ENCODE peak calls at places on chromosomes 1 and 21, in seven cellular contexts. One of them, this sample, is unnamed.

GRCh38 chr1:179380299-179380698 is 14.5 kb downstream of the AXDND1 start:
- DNase-seq in stimulated activated CD8-positive, alpha-beta memory T cell treated with anti-CD3 and anti-CD28 coated beads, Interleukin-4, amount 100 ng/mL, for 48 hours: no peak
- DNase-seq in stimulated activated CD4-positive, alpha-beta T cell treated with anti-CD3 and anti-CD28 coated beads, Interleukin-4, amount 100 ng/mL, for 24 hours: no peak
- DNase-seq in epithelial cell of proximal tubule: no peak
- DNase-seq in pulmonary artery endothelial cell: no peak
- DNase-seq in progenitor cell of endocrine pancreas: no peak
- DNase-seq in SHP77 treated with DMSO at 0.1 percent for 48 hours: no peak
- DNase-seq in this sample: peak; percentile 23

GRCh38 chr1:205004296-205004813 is 38.7 kb upstream of the CNTN2 start:
- DNase-seq in SHP77 treated with DMSO at 0.1 percent for 48 hours: no peak
- DNase-seq in stimulated activated CD4-positive, alpha-beta T cell treated with anti-CD3 and anti-CD28 coated beads, Interleukin-4, amount 100 ng/mL, for 24 hours: no peak
- DNase-seq in progenitor cell of endocrine pancreas: no peak
- DNase-seq in stimulated activated CD8-positive, alpha-beta memory T cell treated with anti-CD3 and anti-CD28 coated beads, Interleukin-4, amount 100 ng/mL, for 48 hours: no peak
- DNase-seq in epithelial cell of proximal tubule: no peak
- DNase-seq in pulmonary artery endothelial cell: no peak
- DNase-seq in this sample: peak; percentile 26

GRCh38 chr1:50237081-50237480 is 128.4 kb downstream of the ELAVL4 start:
- DNase-seq in epithelial cell of proximal tubule: no peak
- DNase-seq in stimulated activated CD8-positive, alpha-beta memory T cell treated with anti-CD3 and anti-CD28 coated beads, Interleukin-4, amount 100 ng/mL, for 48 hours: no peak
- DNase-seq in stimulated activated CD4-positive, alpha-beta T cell treated with anti-CD3 and anti-CD28 coated beads, Interleukin-4, amount 100 ng/mL, for 24 hours: no peak
- DNase-seq in progenitor cell of endocrine pancreas: no peak
- DNase-seq in SHP77 treated with DMSO at 0.1 percent for 48 hours: no peak
- DNase-seq in pulmonary artery endothelial cell: no peak
- DNase-seq in this sample: no peak

GRCh38 chr21:25936776-25937175 is 202.0 kb downstream of the GABPA start:
- DNase-seq in stimulated activated CD4-positive, alpha-beta T cell treated with anti-CD3 and anti-CD28 coated beads, Interleukin-4, amount 100 ng/mL, for 24 hours: no peak
- DNase-seq in stimulated activated CD8-positive, alpha-beta memory T cell treated with anti-CD3 and anti-CD28 coated beads, Interleukin-4, amount 100 ng/mL, for 48 hours: no peak
- DNase-seq in epithelial cell of proximal tubule: no peak
- DNase-seq in SHP77 treated with DMSO at 0.1 percent for 48 hours: no peak
- DNase-seq in progenitor cell of endocrine pancreas: no peak
- DNase-seq in pulmonary artery endothelial cell: no peak
- DNase-seq in this sample: no peak

GRCh38 chr1:197437891-197438853 is 170.1 kb downstream of the CRB1 start:
- DNase-seq in SHP77 treated with DMSO at 0.1 percent for 48 hours: no peak
- DNase-seq in stimulated activated CD8-positive, alpha-beta memory T cell treated with anti-CD3 and anti-CD28 coated beads, Interleukin-4, amount 100 ng/mL, for 48 hours: no peak
- DNase-seq in progenitor cell of endocrine pancreas: no peak
- DNase-seq in stimulated activated CD4-positive, alpha-beta T cell treated with anti-CD3 and anti-CD28 coated beads, Interleukin-4, amount 100 ng/mL, for 24 hours: no peak
- DNase-seq in epithelial cell of proximal tubule: no peak
- DNase-seq in pulmonary artery endothelial cell: no peak
- DNase-seq in this sample: no peak

GRCh38 chr1:158116768-158117167 is 63.9 kb upstream of the CD1D start:
- DNase-seq in stimulated activated CD4-positive, alpha-beta T cell treated with anti-CD3 and anti-CD28 coated beads, Interleukin-4, amount 100 ng/mL, for 24 hours: no peak
- DNase-seq in stimulated activated CD8-positive, alpha-beta memory T cell treated with anti-CD3 and anti-CD28 coated beads, Interleukin-4, amount 100 ng/mL, for 48 hours: no peak
- DNase-seq in pulmonary artery endothelial cell: no peak
- DNase-seq in SHP77 treated with DMSO at 0.1 percent for 48 hours: no peak
- DNase-seq in progenitor cell of endocrine pancreas: no peak
- DNase-seq in epithelial cell of proximal tubule: no peak
- DNase-seq in this sample: no peak

GRCh38 chr1:20211511-20211931 is 25.2 kb upstream of the PLA2G2C start:
- DNase-seq in progenitor cell of endocrine pancreas: no peak
- DNase-seq in stimulated activated CD8-positive, alpha-beta memory T cell treated with anti-CD3 and anti-CD28 coated beads, Interleukin-4, amount 100 ng/mL, for 48 hours: no peak
- DNase-seq in stimulated activated CD4-positive, alpha-beta T cell treated with anti-CD3 and anti-CD28 coated beads, Interleukin-4, amount 100 ng/mL, for 24 hours: no peak
- DNase-seq in epithelial cell of proximal tubule: peak; percentile 36
- DNase-seq in SHP77 treated with DMSO at 0.1 percent for 48 hours: no peak
- DNase-seq in pulmonary artery endothelial cell: no peak
- DNase-seq in this sample: peak; percentile 21

GRCh38 chr1:27108588-27108987 is 46.3 kb downstream of the SLC9A1 start:
- DNase-seq in stimulated activated CD8-positive, alpha-beta memory T cell treated with anti-CD3 and anti-CD28 coated beads, Interleukin-4, amount 100 ng/mL, for 48 hours: no peak
- DNase-seq in progenitor cell of endocrine pancreas: no peak
- DNase-seq in SHP77 treated with DMSO at 0.1 percent for 48 hours: no peak
- DNase-seq in stimulated activated CD4-positive, alpha-beta T cell treated with anti-CD3 and anti-CD28 coated beads, Interleukin-4, amount 100 ng/mL, for 24 hours: no peak
- DNase-seq in pulmonary artery endothelial cell: no peak
- DNase-seq in epithelial cell of proximal tubule: no peak
- DNase-seq in this sample: no peak

GRCh38 chr1:212722270-212722945 is 22.8 kb upstream of the BATF3 start:
- DNase-seq in SHP77 treated with DMSO at 0.1 percent for 48 hours: no peak
- DNase-seq in stimulated activated CD4-positive, alpha-beta T cell treated with anti-CD3 and anti-CD28 coated beads, Interleukin-4, amount 100 ng/mL, for 24 hours: no peak
- DNase-seq in stimulated activated CD8-positive, alpha-beta memory T cell treated with anti-CD3 and anti-CD28 coated beads, Interleukin-4, amount 100 ng/mL, for 48 hours: no peak
- DNase-seq in progenitor cell of endocrine pancreas: no peak
- DNase-seq in pulmonary artery endothelial cell: no peak
- DNase-seq in epithelial cell of proximal tubule: no peak
- DNase-seq in this sample: no peak

GRCh38 chr1:21638531-21639341 is 30.4 kb downstream of the RAP1GAP start:
- DNase-seq in stimulated activated CD8-positive, alpha-beta memory T cell treated with anti-CD3 and anti-CD28 coated beads, Interleukin-4, amount 100 ng/mL, for 48 hours: no peak
- DNase-seq in SHP77 treated with DMSO at 0.1 percent for 48 hours: peak; percentile 42
- DNase-seq in epithelial cell of proximal tubule: peak; percentile 72
- DNase-seq in pulmonary artery endothelial cell: no peak
- DNase-seq in progenitor cell of endocrine pancreas: no peak
- DNase-seq in stimulated activated CD4-positive, alpha-beta T cell treated with anti-CD3 and anti-CD28 coated beads, Interleukin-4, amount 100 ng/mL, for 24 hours: peak; percentile 19
- DNase-seq in this sample: no peak

GRCh38 chr1:119914071-119914470 is 17.8 kb upstream of the ADAM30 start:
- DNase-seq in SHP77 treated with DMSO at 0.1 percent for 48 hours: no peak
- DNase-seq in stimulated activated CD8-positive, alpha-beta memory T cell treated with anti-CD3 and anti-CD28 coated beads, Interleukin-4, amount 100 ng/mL, for 48 hours: no peak
- DNase-seq in epithelial cell of proximal tubule: no peak
- DNase-seq in stimulated activated CD4-positive, alpha-beta T cell treated with anti-CD3 and anti-CD28 coated beads, Interleukin-4, amount 100 ng/mL, for 24 hours: no peak
- DNase-seq in progenitor cell of endocrine pancreas: no peak
- DNase-seq in pulmonary artery endothelial cell: no peak
- DNase-seq in this sample: no peak

GRCh38 chr1:55456961-55457360 is 241.8 kb upstream of the USP24 start:
- DNase-seq in stimulated activated CD8-positive, alpha-beta memory T cell treated with anti-CD3 and anti-CD28 coated beads, Interleukin-4, amount 100 ng/mL, for 48 hours: no peak
- DNase-seq in progenitor cell of endocrine pancreas: no peak
- DNase-seq in epithelial cell of proximal tubule: no peak
- DNase-seq in SHP77 treated with DMSO at 0.1 percent for 48 hours: no peak
- DNase-seq in stimulated activated CD4-positive, alpha-beta T cell treated with anti-CD3 and anti-CD28 coated beads, Interleukin-4, amount 100 ng/mL, for 24 hours: no peak
- DNase-seq in pulmonary artery endothelial cell: no peak
- DNase-seq in this sample: no peak

GRCh38 chr1:207993477-207994445 is 82.8 kb upstream of the CD34 start:
- DNase-seq in pulmonary artery endothelial cell: no peak
- DNase-seq in epithelial cell of proximal tubule: no peak
- DNase-seq in progenitor cell of endocrine pancreas: no peak
- DNase-seq in stimulated activated CD8-positive, alpha-beta memory T cell treated with anti-CD3 and anti-CD28 coated beads, Interleukin-4, amount 100 ng/mL, for 48 hours: no peak
- DNase-seq in stimulated activated CD4-positive, alpha-beta T cell treated with anti-CD3 and anti-CD28 coated beads, Interleukin-4, amount 100 ng/mL, for 24 hours: no peak
- DNase-seq in SHP77 treated with DMSO at 0.1 percent for 48 hours: no peak
- DNase-seq in this sample: no peak

GRCh38 chr1:18936814-18937481 is 19.5 kb downstream of the IFFO2 start:
- DNase-seq in progenitor cell of endocrine pancreas: no peak
- DNase-seq in stimulated activated CD8-positive, alpha-beta memory T cell treated with anti-CD3 and anti-CD28 coated beads, Interleukin-4, amount 100 ng/mL, for 48 hours: no peak
- DNase-seq in epithelial cell of proximal tubule: no peak
- DNase-seq in SHP77 treated with DMSO at 0.1 percent for 48 hours: no peak
- DNase-seq in pulmonary artery endothelial cell: no peak
- DNase-seq in stimulated activated CD4-positive, alpha-beta T cell treated with anti-CD3 and anti-CD28 coated beads, Interleukin-4, amount 100 ng/mL, for 24 hours: no peak
- DNase-seq in this sample: no peak

GRCh38 chr1:66563094-66563800 is 29.3 kb downstream of the SGIP1 start:
- DNase-seq in pulmonary artery endothelial cell: peak; percentile 95
- DNase-seq in stimulated activated CD4-positive, alpha-beta T cell treated with anti-CD3 and anti-CD28 coated beads, Interleukin-4, amount 100 ng/mL, for 24 hours: no peak
- DNase-seq in epithelial cell of proximal tubule: peak; percentile 88
- DNase-seq in progenitor cell of endocrine pancreas: no peak
- DNase-seq in stimulated activated CD8-positive, alpha-beta memory T cell treated with anti-CD3 and anti-CD28 coated beads, Interleukin-4, amount 100 ng/mL, for 48 hours: no peak
- DNase-seq in SHP77 treated with DMSO at 0.1 percent for 48 hours: no peak
- DNase-seq in this sample: peak; percentile 95

GRCh38 chr1:235642021-235642942 is 7.3 kb downstream of the GNG4 start:
- DNase-seq in stimulated activated CD4-positive, alpha-beta T cell treated with anti-CD3 and anti-CD28 coated beads, Interleukin-4, amount 100 ng/mL, for 24 hours: peak; percentile 72
- DNase-seq in progenitor cell of endocrine pancreas: no peak
- DNase-seq in epithelial cell of proximal tubule: no peak
- DNase-seq in stimulated activated CD8-positive, alpha-beta memory T cell treated with anti-CD3 and anti-CD28 coated beads, Interleukin-4, amount 100 ng/mL, for 48 hours: peak; percentile 74
- DNase-seq in SHP77 treated with DMSO at 0.1 percent for 48 hours: peak; percentile 87
- DNase-seq in pulmonary artery endothelial cell: no peak
- DNase-seq in this sample: no peak

GRCh38 chr1:154818911-154819310 is 51.2 kb downstream of the KCNN3 start:
- DNase-seq in stimulated activated CD4-positive, alpha-beta T cell treated with anti-CD3 and anti-CD28 coated beads, Interleukin-4, amount 100 ng/mL, for 24 hours: no peak
- DNase-seq in epithelial cell of proximal tubule: no peak
- DNase-seq in SHP77 treated with DMSO at 0.1 percent for 48 hours: no peak
- DNase-seq in progenitor cell of endocrine pancreas: no peak
- DNase-seq in stimulated activated CD8-positive, alpha-beta memory T cell treated with anti-CD3 and anti-CD28 coated beads, Interleukin-4, amount 100 ng/mL, for 48 hours: no peak
- DNase-seq in pulmonary artery endothelial cell: no peak
- DNase-seq in this sample: no peak

GRCh38 chr1:52635321-52636089 is 2.5 kb downstream of the SHISAL2A start:
- DNase-seq in stimulated activated CD4-positive, alpha-beta T cell treated with anti-CD3 and anti-CD28 coated beads, Interleukin-4, amount 100 ng/mL, for 24 hours: no peak
- DNase-seq in stimulated activated CD8-positive, alpha-beta memory T cell treated with anti-CD3 and anti-CD28 coated beads, Interleukin-4, amount 100 ng/mL, for 48 hours: no peak
- DNase-seq in epithelial cell of proximal tubule: no peak
- DNase-seq in SHP77 treated with DMSO at 0.1 percent for 48 hours: no peak
- DNase-seq in progenitor cell of endocrine pancreas: no peak
- DNase-seq in pulmonary artery endothelial cell: no peak
- DNase-seq in this sample: no peak

GRCh38 chr1:216310776-216311175 is 112.5 kb downstream of the USH2A start:
- DNase-seq in SHP77 treated with DMSO at 0.1 percent for 48 hours: peak; percentile 31
- DNase-seq in epithelial cell of proximal tubule: peak; percentile 18
- DNase-seq in stimulated activated CD4-positive, alpha-beta T cell treated with anti-CD3 and anti-CD28 coated beads, Interleukin-4, amount 100 ng/mL, for 24 hours: no peak
- DNase-seq in stimulated activated CD8-positive, alpha-beta memory T cell treated with anti-CD3 and anti-CD28 coated beads, Interleukin-4, amount 100 ng/mL, for 48 hours: no peak
- DNase-seq in pulmonary artery endothelial cell: no peak
- DNase-seq in progenitor cell of endocrine pancreas: no peak
- DNase-seq in this sample: peak; percentile 88

GRCh38 chr1:29676496-29676895 is 440.2 kb downstream of the PTPRU start:
- DNase-seq in stimulated activated CD8-positive, alpha-beta memory T cell treated with anti-CD3 and anti-CD28 coated beads, Interleukin-4, amount 100 ng/mL, for 48 hours: no peak
- DNase-seq in epithelial cell of proximal tubule: no peak
- DNase-seq in pulmonary artery endothelial cell: no peak
- DNase-seq in progenitor cell of endocrine pancreas: no peak
- DNase-seq in stimulated activated CD4-positive, alpha-beta T cell treated with anti-CD3 and anti-CD28 coated beads, Interleukin-4, amount 100 ng/mL, for 24 hours: no peak
- DNase-seq in SHP77 treated with DMSO at 0.1 percent for 48 hours: no peak
- DNase-seq in this sample: no peak

GRCh38 chr1:220323717-220324116 is 51.5 kb upstream of the RAB3GAP2 start:
- DNase-seq in epithelial cell of proximal tubule: no peak
- DNase-seq in pulmonary artery endothelial cell: no peak
- DNase-seq in stimulated activated CD8-positive, alpha-beta memory T cell treated with anti-CD3 and anti-CD28 coated beads, Interleukin-4, amount 100 ng/mL, for 48 hours: no peak
- DNase-seq in stimulated activated CD4-positive, alpha-beta T cell treated with anti-CD3 and anti-CD28 coated beads, Interleukin-4, amount 100 ng/mL, for 24 hours: no peak
- DNase-seq in progenitor cell of endocrine pancreas: no peak
- DNase-seq in SHP77 treated with DMSO at 0.1 percent for 48 hours: no peak
- DNase-seq in this sample: no peak

GRCh38 chr1:162562452-162562828 is 918 bp downstream of the UAP1 start:
- DNase-seq in progenitor cell of endocrine pancreas: no peak
- DNase-seq in pulmonary artery endothelial cell: no peak
- DNase-seq in SHP77 treated with DMSO at 0.1 percent for 48 hours: no peak
- DNase-seq in epithelial cell of proximal tubule: no peak
- DNase-seq in stimulated activated CD8-positive, alpha-beta memory T cell treated with anti-CD3 and anti-CD28 coated beads, Interleukin-4, amount 100 ng/mL, for 48 hours: no peak
- DNase-seq in stimulated activated CD4-positive, alpha-beta T cell treated with anti-CD3 and anti-CD28 coated beads, Interleukin-4, amount 100 ng/mL, for 24 hours: no peak
- DNase-seq in this sample: peak; percentile 82

GRCh38 chr21:36510911-36511310 is 31.0 kb upstream of the CLDN14 start:
- DNase-seq in stimulated activated CD8-positive, alpha-beta memory T cell treated with anti-CD3 and anti-CD28 coated beads, Interleukin-4, amount 100 ng/mL, for 48 hours: no peak
- DNase-seq in SHP77 treated with DMSO at 0.1 percent for 48 hours: no peak
- DNase-seq in progenitor cell of endocrine pancreas: no peak
- DNase-seq in stimulated activated CD4-positive, alpha-beta T cell treated with anti-CD3 and anti-CD28 coated beads, Interleukin-4, amount 100 ng/mL, for 24 hours: no peak
- DNase-seq in epithelial cell of proximal tubule: no peak
- DNase-seq in pulmonary artery endothelial cell: no peak
- DNase-seq in this sample: no peak

This sample was measured in fibroblast of gingiva.